ENCODE peak calls at places on chromosomes 3 and 15, in four cellular contexts. One of them, this sample, is unnamed.

GRCh38 chr3:15331606-15332404 is 581 bp downstream of the SH3BP5 start:
- DNase-seq in IMR-90: peak; percentile 27
- DNase-seq in GM12878: no peak
- DNase-seq in K562: no peak
- DNase-seq in this sample: peak; percentile 52

GRCh38 chr15:85414037-85414436 is 33.6 kb downstream of the AKAP13 start:
- DNase-seq in K562: no peak
- DNase-seq in GM12878: no peak
- DNase-seq in IMR-90: no peak
- DNase-seq in this sample: peak; percentile 29

GRCh38 chr3:153289334-153289808 is 127.3 kb downstream of the RAP2B start:
- DNase-seq in K562: peak; percentile 38
- DNase-seq in GM12878: no peak
- DNase-seq in IMR-90: peak; percentile 63
- DNase-seq in this sample: no peak

GRCh38 chr15:45201557-45202246 is 13.9 kb upstream of the SHF start:
- DNase-seq in K562: no peak
- DNase-seq in IMR-90: no peak
- DNase-seq in GM12878: peak; percentile 38
- DNase-seq in this sample: no peak

GRCh38 chr15:70192490-70192889 is 94.8 kb upstream of the TLE3 start:
- DNase-seq in K562: no peak
- DNase-seq in GM12878: no peak
- DNase-seq in IMR-90: no peak
- DNase-seq in this sample: no peak

GRCh38 chr3:125957674-125958510 is 11.1 kb upstream of the ROPN1B start:
- DNase-seq in GM12878: no peak
- DNase-seq in K562: peak; percentile 75
- DNase-seq in IMR-90: no peak
- DNase-seq in this sample: no peak

GRCh38 chr3:186969607-186970006 is 39.3 kb downstream of the ST6GAL1 start:
- DNase-seq in IMR-90: no peak
- DNase-seq in K562: no peak
- DNase-seq in GM12878: no peak
- DNase-seq in this sample: peak; percentile 53

GRCh38 chr15:48505067-48505466 is 140.4 kb downstream of the FBN1 start:
- DNase-seq in K562: no peak
- DNase-seq in GM12878: no peak
- DNase-seq in IMR-90: no peak
- DNase-seq in this sample: no peak

GRCh38 chr3:112393360-112393728 is 60.4 kb downstream of the CD200 start:
- DNase-seq in GM12878: no peak
- DNase-seq in IMR-90: no peak
- DNase-seq in K562: no peak
- DNase-seq in this sample: no peak

GRCh38 chr3:186746008-186746407 is 28.8 kb downstream of the KNG1 start:
- DNase-seq in IMR-90: peak; percentile 67
- DNase-seq in GM12878: no peak
- DNase-seq in K562: no peak
- DNase-seq in this sample: peak; percentile 53

GRCh38 chr3:129022114-129022994 is 21.2 kb downstream of the EFCC1 start:
- DNase-seq in K562: peak; percentile 47
- DNase-seq in GM12878: no peak
- DNase-seq in IMR-90: peak; percentile 37
- DNase-seq in this sample: no peak

GRCh38 chr3:5071061-5071460 is 51.0 kb upstream of the ARL8B start:
- DNase-seq in K562: no peak
- DNase-seq in IMR-90: peak; percentile 49
- DNase-seq in GM12878: no peak
- DNase-seq in this sample: peak; percentile 26

GRCh38 chr3:53845103-53845880 is 927 bp downstream of the CHDH start:
- DNase-seq in IMR-90: peak; percentile 13
- DNase-seq in GM12878: no peak
- DNase-seq in K562: peak; percentile 27
- DNase-seq in this sample: peak; percentile 17

GRCh38 chr15:41585140-41586047 is 26.4 kb downstream of the TYRO3 start:
- DNase-seq in GM12878: no peak
- DNase-seq in K562: no peak
- DNase-seq in IMR-90: peak; percentile 44
- DNase-seq in this sample: peak; percentile 73

GRCh38 chr15:40930430-40931299 is 1.5 kb downstream of the DLL4 start:
- DNase-seq in IMR-90: peak; percentile 51
- DNase-seq in K562: peak; percentile 83
- DNase-seq in GM12878: no peak
- DNase-seq in this sample: peak; percentile 97

GRCh38 chr15:67180514-67181191 is 73.8 kb downstream of the AAGAB start:
- DNase-seq in IMR-90: no peak
- DNase-seq in GM12878: no peak
- DNase-seq in K562: no peak
- DNase-seq in this sample: no peak

GRCh38 chr15:28994142-28994829 is 108.5 kb downstream of the APBA2 start:
- DNase-seq in GM12878: no peak
- DNase-seq in K562: no peak
- DNase-seq in IMR-90: no peak
- DNase-seq in this sample: no peak

GRCh38 chr15:52787549-52788098 is 2.5 kb downstream of the ONECUT1 start:
- DNase-seq in IMR-90: no peak
- DNase-seq in GM12878: no peak
- DNase-seq in K562: no peak
- DNase-seq in this sample: no peak

GRCh38 chr3:5010706-5011554 is 31.7 kb downstream of the BHLHE40 start:
- DNase-seq in K562: no peak
- DNase-seq in IMR-90: peak; percentile 39
- DNase-seq in GM12878: no peak
- DNase-seq in this sample: no peak

GRCh38 chr3:107753494-107753893 is 230.7 kb downstream of the BBX start:
- DNase-seq in K562: peak; percentile 5
- DNase-seq in GM12878: no peak
- DNase-seq in IMR-90: peak; percentile 30
- DNase-seq in this sample: peak; percentile 47

GRCh38 chr3:132997404-132997803 is 40.8 kb upstream of the TMEM108 start:
- DNase-seq in IMR-90: no peak
- DNase-seq in GM12878: no peak
- DNase-seq in K562: no peak
- DNase-seq in this sample: no peak

GRCh38 chr3:133943639-133944131 is 48.0 kb upstream of the RAB6B start:
- DNase-seq in GM12878: no peak
- DNase-seq in K562: peak; percentile 67
- DNase-seq in IMR-90: peak; percentile 98
- DNase-seq in this sample: peak; percentile 87

GRCh38 chr15:69591905-69592508 is 139.4 kb downstream of the RPLP1 start:
- DNase-seq in K562: no peak
- DNase-seq in GM12878: no peak
- DNase-seq in IMR-90: no peak
- DNase-seq in this sample: no peak

GRCh38 chr15:43508421-43508820 is 9.0 kb upstream of the MAP1A start:
- DNase-seq in GM12878: no peak
- DNase-seq in K562: no peak
- DNase-seq in IMR-90: no peak
- DNase-seq in this sample: no peak

GRCh38 chr3:32850226-32850625 is 32.4 kb downstream of the TRIM71 start:
- DNase-seq in K562: no peak
- DNase-seq in IMR-90: no peak
- DNase-seq in GM12878: no peak
- DNase-seq in this sample: no peak

GRCh38 chr3:126351086-126351770 is 6.0 kb downstream of the KLF15 start:
- DNase-seq in K562: no peak
- DNase-seq in GM12878: no peak
- DNase-seq in IMR-90: no peak
- DNase-seq in this sample: no peak

GRCh38 chr15:41466711-41467110 is 27.0 kb upstream of the ITPKA start:
- DNase-seq in GM12878: no peak
- DNase-seq in K562: no peak
- DNase-seq in IMR-90: no peak
- DNase-seq in this sample: no peak

GRCh38 chr3:157650699-157651098 is 147.5 kb upstream of the VEPH1 start:
- DNase-seq in GM12878: no peak
- DNase-seq in IMR-90: no peak
- DNase-seq in K562: no peak
- DNase-seq in this sample: no peak

GRCh38 chr3:86982883-86983282 is 8.1 kb downstream of the VGLL3 start:
- DNase-seq in K562: no peak
- DNase-seq in GM12878: no peak
- DNase-seq in IMR-90: peak; percentile 68
- DNase-seq in this sample: no peak

GRCh38 chr3:121562148-121562547 is 5.6 kb upstream of the ARGFX start:
- DNase-seq in IMR-90: no peak
- DNase-seq in GM12878: no peak
- DNase-seq in K562: no peak
- DNase-seq in this sample: no peak

GRCh38 chr15:74318376-74319137 is 48.9 kb downstream of the CYP11A1 start:
- DNase-seq in GM12878: no peak
- DNase-seq in K562: no peak
- DNase-seq in IMR-90: no peak
- DNase-seq in this sample: no peak
- TF ChIP-seq FOS in GM12878: no peak
- TF ChIP-seq FOS in K562: no peak
- TF ChIP-seq FOS in IMR-90: no peak
- TF ChIP-seq FOS in this sample: no peak

GRCh38 chr3:139728414-139728813 is 50.6 kb upstream of the NMNAT3 start:
- DNase-seq in K562: no peak
- DNase-seq in IMR-90: no peak
- DNase-seq in GM12878: no peak
- DNase-seq in this sample: no peak
- TF ChIP-seq FOS in K562: no peak
- TF ChIP-seq FOS in IMR-90: no peak
- TF ChIP-seq FOS in GM12878: no peak
- TF ChIP-seq FOS in this sample: no peak

GRCh38 chr3:38140326-38141172 is 2.1 kb downstream of the MYD88 start:
- DNase-seq in IMR-90: no peak
- DNase-seq in GM12878: no peak
- DNase-seq in K562: no peak
- DNase-seq in this sample: no peak
- TF ChIP-seq FOS in IMR-90: no peak
- TF ChIP-seq FOS in GM12878: no peak
- TF ChIP-seq FOS in K562: no peak
- TF ChIP-seq FOS in this sample: no peak

DNA sequence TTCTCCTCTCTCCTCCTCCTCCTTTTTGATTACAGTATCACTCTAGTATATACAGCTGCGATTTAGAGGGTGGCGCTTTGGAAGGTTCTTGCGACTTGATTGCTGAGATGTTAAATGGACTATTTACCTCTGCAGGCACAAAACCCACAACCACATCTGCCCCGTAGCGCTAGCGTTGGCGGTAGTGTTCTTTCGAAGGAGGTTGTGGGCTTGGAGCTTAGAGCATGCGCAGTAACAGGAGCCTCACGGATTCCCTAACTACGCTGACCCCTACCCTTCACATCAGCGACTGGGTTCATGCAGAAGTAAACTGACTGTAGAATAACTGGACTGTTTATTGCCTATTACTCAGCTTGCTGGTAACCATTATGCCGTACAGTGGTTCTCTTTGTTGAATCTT is 58.0 kb downstream of the CGGBP1 start:
- DNase-seq in GM12878: no peak
- DNase-seq in K562: no peak
- DNase-seq in IMR-90: no peak
- DNase-seq in this sample: peak; percentile 20
- TF ChIP-seq FOS in GM12878: no peak
- TF ChIP-seq FOS in K562: no peak
- TF ChIP-seq FOS in IMR-90: no peak
- TF ChIP-seq FOS in this sample: no peak